ENCODE peak calls at places on chromosomes 2 and 18, in four cellular contexts. D is IMR-90, Q is K562, B is GM12878. X is an unnamed sample.

GRCh38 chr2:12824771-12825363 is 108.1 kb downstream of the TRIB2 start:
- DNase-seq in D (no peak), Q (no peak), B (no peak), X (no peak)

GRCh38 chr2:238509151-238509820 is 82.6 kb downstream of the ASB1 start:
- DNase-seq in Q (no peak), D (peak), B (no peak), X (no peak)

GRCh38 chr2:189203177-189203799 is 23.7 kb upstream of the COL5A2 start:
- DNase-seq in Q (no peak), D (no peak), B (no peak), X (peak)

GRCh38 chr2:227860116-227860724 is 11.2 kb upstream of the DAW1 start:
- DNase-seq in D (no peak), B (no peak), Q (no peak), X (no peak)

GRCh38 chr2:10302479-10303173 is at the start of gene HPCAL1:
- DNase-seq in D (peak), B (peak), Q (peak), X (peak)

GRCh38 chr18:21740724-21741510 is at the start of gene MIB1:
- DNase-seq in Q (peak), D (peak), B (peak), X (no peak)

GRCh38 chr2:233085037-233085838 is 25.1 kb downstream of the INPP5D start:
- DNase-seq in D (no peak), Q (no peak), B (no peak), X (no peak)

GRCh38 chr18:68436485-68436884 is 278.4 kb downstream of the TMX3 start:
- DNase-seq in Q (no peak), D (peak), B (no peak), X (no peak)

GRCh38 chr2:222450021-222450420 is 25.7 kb downstream of the SGPP2 start:
- DNase-seq in D (no peak), Q (no peak), B (no peak), X (no peak)

GRCh38 chr2:189149981-189150380 is 29.6 kb downstream of the COL5A2 start:
- DNase-seq in Q (no peak), D (peak), B (no peak), X (no peak)

GRCh38 chr2:234745347-234745746 is 206.5 kb upstream of the SH3BP4 start:
- DNase-seq in D (no peak), Q (peak), B (no peak), X (peak)

GRCh38 chr18:50606609-50607008 is 46.7 kb downstream of the MAPK4 start:
- DNase-seq in B (no peak), D (no peak), Q (no peak), X (no peak)

GRCh38 chr2:136235451-136236418 is 117.8 kb upstream of the CXCR4 start:
- DNase-seq in Q (no peak), D (peak), B (no peak), X (peak)

GRCh38 chr18:62616331-62616805 is 93.5 kb downstream of the ZCCHC2 start:
- DNase-seq in D (no peak), Q (no peak), B (no peak), X (no peak)

GRCh38 chr2:31688282-31688681 is 107.5 kb upstream of the SRD5A2 start:
- DNase-seq in B (no peak), D (no peak), Q (peak), X (peak)

GRCh38 chr2:105879106-105879797 is 134.5 kb downstream of the NCK2 start:
- DNase-seq in D (no peak), Q (no peak), B (no peak), X (no peak)

GRCh38 chr2:39708003-39708402 is 42.3 kb downstream of the TMEM178A start:
- DNase-seq in B (no peak), D (no peak), Q (no peak), X (no peak)

GRCh38 chr2:11411768-11412448 is 54.1 kb downstream of the E2F6 start:
- DNase-seq in B (no peak), D (peak), Q (peak), X (peak)

GRCh38 chr2:143937563-143938346 is 582.2 kb downstream of the ZEB2 start:
- DNase-seq in Q (no peak), B (no peak), D (no peak), X (no peak)

GRCh38 chr2:205688417-205689200 is 6.3 kb downstream of the NRP2 start:
- DNase-seq in Q (no peak), D (peak), B (no peak), X (no peak)

GRCh38 chr2:228408529-228409227 is 227.2 kb upstream of the SPHKAP start:
- DNase-seq in Q (no peak), B (no peak), D (no peak), X (no peak)

GRCh38 chr18:48560491-48560890 is 21.7 kb downstream of the CTIF start:
- DNase-seq in B (no peak), Q (no peak), D (no peak), X (no peak)

GRCh38 chr2:98803747-98804650 is 73.1 kb upstream of the MGAT4A start:
- DNase-seq in B (no peak), D (no peak), Q (no peak), X (no peak)

GRCh38 chr2:186572705-186573104 is 17.2 kb upstream of the ITGAV start:
- DNase-seq in D (no peak), B (no peak), Q (no peak), X (peak)

GRCh38 chr18:3411854-3412268 is 38.1 kb upstream of the TGIF1 start:
- DNase-seq in Q (no peak), D (no peak), B (no peak), X (peak)

GRCh38 chr2:149075868-149076267 is 37.4 kb downstream of the LYPD6B start:
- DNase-seq in D (no peak), B (no peak), Q (no peak), X (no peak)
- TF ChIP-seq ELK1 in D (no peak), B (no peak), Q (no peak), X (no peak)

GRCh38 chr2:182522428-182522896 is 95.6 kb upstream of the PDE1A start:
- DNase-seq in D (no peak), B (no peak), Q (no peak), X (no peak)
- TF ChIP-seq ELK1 in D (no peak), B (no peak), Q (no peak), X (no peak)

DNA sequence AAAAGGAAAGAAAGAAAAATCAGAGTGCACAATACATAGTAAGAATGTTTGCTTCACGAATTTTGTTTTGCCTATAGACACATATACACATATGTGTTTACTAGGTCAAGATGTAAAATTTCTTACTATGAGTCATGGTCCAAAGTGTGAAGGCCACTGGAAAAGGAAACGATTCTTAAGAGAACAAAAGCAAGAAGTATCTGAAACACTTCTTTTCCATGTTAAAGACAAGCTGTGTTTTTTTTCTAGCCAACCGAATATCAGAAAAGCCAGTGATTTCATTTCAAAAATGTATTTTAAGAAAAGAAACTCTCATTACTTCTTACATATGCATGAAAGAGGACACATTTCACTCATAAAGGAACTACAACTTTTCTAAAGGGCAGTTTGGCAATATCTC is 24.9 kb downstream of the PECR start:
- DNase-seq in D (no peak), B (peak), Q (no peak), X (peak)
- TF ChIP-seq ELK1 in D (no peak), B (no peak), Q (no peak), X (no peak)

DNA sequence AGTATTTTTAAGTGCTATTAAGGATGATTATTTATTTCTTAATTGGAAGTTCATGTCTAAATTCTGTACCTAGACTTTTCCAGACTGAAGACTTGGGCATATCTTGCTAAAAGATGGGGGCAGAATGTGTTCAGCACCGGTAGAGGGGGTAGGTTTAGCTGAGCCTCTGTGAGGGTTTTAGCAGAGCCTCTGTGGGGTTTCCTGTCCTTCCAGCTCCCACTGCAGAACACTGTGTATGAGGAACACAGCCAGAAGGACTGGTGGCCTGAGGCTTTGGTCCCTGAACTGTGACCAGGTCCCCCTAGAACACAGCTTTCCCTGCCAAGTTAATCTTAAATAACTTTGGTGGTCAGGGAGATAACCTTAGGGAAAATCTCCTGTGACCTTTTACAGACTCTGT is 123.4 kb upstream of the EPC2 start:
- DNase-seq in B (no peak), D (no peak), Q (no peak), X (no peak)
- TF ChIP-seq ELK1 in B (no peak), D (no peak), Q (no peak), X (no peak)

GRCh38 chr2:217107480-217107879 is 247.6 kb upstream of the TNP1 start:
- DNase-seq in B (no peak), D (no peak), Q (no peak), X (no peak)

GRCh38 chr2:217110550-217110949 is 250.7 kb upstream of the TNP1 start:
- DNase-seq in B (no peak), Q (no peak), D (no peak), X (no peak)

GRCh38 chr2:217108086-217108485 is 248.2 kb upstream of the TNP1 start:
- DNase-seq in B (no peak), Q (no peak), D (no peak), X (no peak)

GRCh38 chr2:217106650-217107014 is 246.8 kb upstream of the TNP1 start:
- DNase-seq in Q (peak), D (peak), B (no peak), X (no peak)

GRCh38 chr2:217108575-217109027 is 248.7 kb upstream of the TNP1 start:
- DNase-seq in D (no peak), B (no peak), Q (peak), X (no peak)
- TF ChIP-seq ELK1 in D (no peak), B (no peak), Q (no peak), X (no peak)

GRCh38 chr2:121251497-121251896 is 33.5 kb downstream of the TFCP2L1 start:
- DNase-seq in D (no peak), Q (no peak), B (no peak), X (no peak)
- TF ChIP-seq ELK1 in D (no peak), Q (no peak), B (no peak), X (no peak)

DNA sequence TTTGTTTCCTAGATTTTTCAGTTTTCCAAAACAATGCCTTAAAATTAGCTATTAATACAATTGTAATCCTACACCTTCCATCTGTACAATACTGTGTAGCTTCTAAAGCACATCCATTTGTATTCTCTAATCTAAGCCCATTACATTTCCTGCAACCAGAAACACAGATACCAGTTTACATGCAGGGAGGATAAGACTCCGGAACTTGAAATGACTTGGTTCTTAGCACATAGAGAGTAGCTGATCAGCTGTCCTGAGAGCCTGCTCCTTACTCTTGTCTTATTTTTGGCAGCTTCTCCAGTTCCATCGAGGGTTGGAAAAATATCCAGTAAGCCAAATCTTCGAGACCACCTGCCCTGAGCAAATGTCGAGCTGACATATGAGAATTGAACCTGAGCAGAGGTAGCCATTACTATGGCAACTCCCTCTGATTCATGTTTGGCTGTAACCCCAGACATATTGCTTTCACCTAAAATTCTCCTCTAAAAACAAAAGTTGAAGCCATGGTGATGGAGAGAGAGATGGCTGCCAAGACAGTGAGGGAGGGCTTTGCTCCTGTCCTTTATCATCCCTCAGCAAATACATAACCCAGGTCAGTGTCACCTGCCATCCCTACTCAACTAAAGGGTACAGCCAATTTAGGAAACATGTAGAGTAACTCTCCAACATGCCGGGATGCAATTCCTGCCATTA is 542.8 kb downstream of the IRS1 start:
- DNase-seq in D (peak), B (no peak), Q (no peak), X (no peak)
- TF ChIP-seq ELK1 in D (no peak), B (no peak), Q (no peak), X (no peak)

DNA sequence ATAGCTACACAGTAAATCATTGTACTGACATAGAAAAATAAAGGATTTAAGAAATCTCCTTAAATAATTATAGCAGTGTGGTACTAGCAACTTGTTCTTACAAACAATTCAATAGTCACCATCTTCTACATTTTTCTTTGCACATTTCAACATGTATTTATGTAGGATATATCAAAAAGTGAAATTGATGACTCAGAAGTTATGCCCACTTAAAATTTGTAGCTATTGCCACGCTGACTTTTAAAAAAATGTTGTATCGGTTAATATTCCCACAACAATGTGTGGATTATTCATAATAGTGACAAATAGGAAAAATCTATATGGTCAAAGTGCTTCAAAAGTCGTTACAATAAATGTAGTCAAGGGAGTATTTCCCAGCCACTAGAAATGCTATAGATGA is 6.7 kb downstream of the TGFA start:
- DNase-seq in B (no peak), Q (no peak), D (no peak), X (no peak)
- TF ChIP-seq ELK1 in B (no peak), Q (no peak), D (no peak), X (no peak)

GRCh38 chr2:55965966-55966365 is 42.4 kb upstream of the EFEMP1 start:
- DNase-seq in Q (no peak), D (peak), B (no peak), X (no peak)
- TF ChIP-seq ELK1 in Q (no peak), D (no peak), B (no peak), X (no peak)

X was measured in A549.